ENCODE peak calls at places on chromosomes 1 and 21, in five cellular contexts. R, C, H, A and V are unnamed samples. For H3K4me1 and H3K36me3, the result is how much of the 10 kb centered on the place peaks cover.

GRCh38 chr1:10668241-10668761 is 128.1 kb downstream of the CASZ1 start:
- DNase-seq in R (no peak), C (no peak), H (no peak), A (no peak), V (no peak)

GRCh38 chr1:45044916-45045315 is 32.9 kb downstream of the UROD start:
- DNase-seq in R (no peak), C (no peak), H (no peak), A (no peak), V (no peak)

GRCh38 chr21:34639250-34639649 is 24.3 kb upstream of the RCAN1 start:
- DNase-seq in R (no peak), C (no peak), H (no peak), A (no peak), V (no peak)

GRCh38 chr1:111334169-111334568 is 43.5 kb downstream of the CHIA start:
- DNase-seq in R (no peak), C (no peak), H (no peak), A (no peak), V (no peak)

GRCh38 chr1:17588048-17588781 is 48.7 kb downstream of the ARHGEF10L start:
- DNase-seq in R (peak), C (no peak), H (no peak), A (peak), V (peak)

GRCh38 chr1:108892356-108893140 is 15.8 kb downstream of the GPSM2 start:
- DNase-seq in R (no peak), C (no peak), H (no peak), A (no peak), V (no peak)

GRCh38 chr1:1758692-1759455 is 19.4 kb downstream of the NADK start:
- DNase-seq in R (no peak), C (no peak), H (no peak), A (peak), V (peak)

GRCh38 chr1:181318858-181319235 is 164.5 kb upstream of the CACNA1E start:
- DNase-seq in R (no peak), C (no peak), H (no peak), A (no peak), V (no peak)

GRCh38 chr1:3018051-3018471 is 3.2 kb upstream of the ACTRT2 start:
- DNase-seq in R (peak), C (no peak), H (peak), A (no peak), V (peak)

GRCh38 chr1:51973587-51974474 is 16.7 kb downstream of the RAB3B start:
- DNase-seq in R (no peak), C (no peak), H (no peak), A (no peak), V (no peak)

GRCh38 chr1:90402893-90403849 is 313.9 kb downstream of the BARHL2 start:
- DNase-seq in R (no peak), C (no peak), H (no peak), A (no peak), V (no peak)

GRCh38 chr1:212514782-212515181 is 82.1 kb downstream of the NENF start:
- DNase-seq in R (no peak), C (no peak), H (no peak), A (peak), V (no peak)

GRCh38 chr1:23343246-23344110 is 606 bp downstream of the HNRNPR start:
- DNase-seq in R (no peak), C (no peak), H (no peak), A (no peak), V (no peak)

GRCh38 chr1:76260279-76260678 is 185.7 kb downstream of the ST6GALNAC3 start:
- DNase-seq in R (no peak), C (no peak), H (no peak), A (no peak), V (no peak)

GRCh38 chr1:36163426-36163825 is 7.5 kb downstream of the MAP7D1 start:
- DNase-seq in R (no peak), C (no peak), H (no peak), A (no peak), V (no peak)

GRCh38 chr1:89790592-89790991 is 30.2 kb upstream of the LRRC8D start:
- DNase-seq in R (no peak), C (no peak), H (no peak), A (no peak), V (no peak)

GRCh38 chr1:22755641-22756040 is 45.0 kb downstream of the EPHB2 start:
- DNase-seq in R (no peak), C (no peak), H (no peak), A (no peak), V (no peak)

DNA sequence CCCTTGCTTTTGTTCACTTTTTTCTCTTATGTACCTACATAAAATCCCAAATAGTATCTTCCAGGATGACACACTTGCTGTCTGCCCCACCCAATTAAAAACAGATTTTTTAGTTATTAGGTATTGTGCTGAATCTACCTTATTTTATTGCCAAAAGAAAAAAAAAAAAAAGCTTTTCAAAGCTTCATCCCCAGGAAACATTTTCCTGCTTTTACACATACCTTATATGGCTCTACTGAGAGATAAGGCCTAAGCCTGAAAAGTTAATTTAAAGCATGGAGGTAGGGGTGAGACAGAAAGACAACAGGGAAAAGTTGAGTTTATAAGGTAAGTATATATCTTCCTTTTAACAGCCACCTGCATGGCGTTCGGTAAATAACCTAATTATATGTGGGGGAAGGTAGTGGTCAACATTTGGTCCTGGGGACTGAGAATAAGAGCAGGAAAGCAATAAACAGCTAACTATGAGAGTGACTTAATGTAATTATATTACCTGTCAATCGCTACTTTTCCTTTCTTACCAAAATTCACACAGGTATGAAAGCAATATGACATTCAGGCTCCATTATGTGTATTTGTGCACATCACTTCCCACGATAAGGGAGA is 54.6 kb upstream of the BOLA1 start:
- DNase-seq in R (no peak), C (no peak), H (no peak), A (no peak), V (no peak)
- H3K4me1 ChIP-seq in R (under half), C (under half), H (under half), A (under half), V (under half)

GRCh38 chr1:32767641-32768040 is 49.5 kb downstream of the YARS1 start:
- DNase-seq in R (no peak), C (no peak), H (no peak), A (no peak), V (no peak)
- H3K36me3 ChIP-seq in R (under half), C (under half), H (under half), A (under half), V (under half)

GRCh38 chr1:161314201-161314981 is at the start of gene SDHC:
- DNase-seq in R (peak), C (peak), H (peak), A (peak), V (peak)
- TF ChIP-seq CTCF in R (no peak), C (no peak), H (no peak), A (peak), V (no peak)

GRCh38 chr21:46456750-46457149 is 1.9 kb upstream of the DIP2A start:
- DNase-seq in R (no peak), C (no peak), H (no peak), A (no peak), V (no peak)
- H3K4me1 ChIP-seq in R (under half), C (under half), H (under half), A (under half), V (under half)

DNA sequence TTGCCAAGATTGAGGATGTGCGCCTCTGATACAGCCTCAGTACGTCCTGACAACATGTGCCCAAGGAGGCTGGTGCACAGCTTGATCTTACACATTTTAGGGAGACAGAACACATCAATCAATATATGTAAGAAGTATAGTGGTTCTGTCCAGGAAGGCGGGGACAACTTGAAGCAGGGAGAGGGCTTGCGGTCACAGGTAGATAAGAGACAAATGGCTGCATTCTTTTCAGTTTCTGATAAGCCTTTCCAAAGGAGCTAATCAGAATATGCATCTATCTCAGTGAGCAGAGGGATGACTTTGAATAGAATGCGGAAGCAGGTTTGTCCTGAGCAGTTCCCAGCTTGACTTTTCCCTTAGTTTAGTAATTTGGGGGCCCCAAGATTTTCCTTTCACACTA is 10.2 kb downstream of the DHCR24 start:
- DNase-seq in R (no peak), C (no peak), H (no peak), A (no peak), V (no peak)
- H3K36me3 ChIP-seq in R (under half), C (under half), H (under half), A (under half), V (under half)

DNA sequence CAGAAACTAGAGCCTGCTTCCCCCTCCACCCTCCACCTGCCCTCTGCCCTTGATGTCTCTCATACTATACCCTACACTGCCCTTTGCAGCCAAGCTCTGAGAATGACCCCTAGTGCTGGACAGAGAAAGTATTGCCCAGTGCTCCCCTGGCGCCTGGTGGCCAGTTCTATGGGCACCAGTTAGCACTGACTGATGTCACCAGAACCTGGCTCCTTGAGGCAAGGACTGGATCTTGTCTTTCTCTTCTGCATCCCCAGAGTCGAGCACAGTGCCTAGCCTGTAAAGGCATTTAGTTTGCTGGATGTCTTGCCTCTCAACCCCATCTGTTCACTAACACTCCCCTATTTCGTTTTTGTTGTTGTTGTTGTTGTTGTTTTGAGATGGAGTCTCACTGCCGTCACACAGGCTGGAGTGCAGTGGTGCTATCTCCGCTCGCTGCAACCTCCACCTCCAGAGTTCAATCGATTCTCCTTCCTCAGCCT is 5.9 kb downstream of the PHLDA3 start:
- DNase-seq in R (no peak), C (no peak), H (no peak), A (peak), V (no peak)
- TF ChIP-seq CTCF in R (peak), C (no peak), H (no peak), A (peak), V (no peak)

DNA sequence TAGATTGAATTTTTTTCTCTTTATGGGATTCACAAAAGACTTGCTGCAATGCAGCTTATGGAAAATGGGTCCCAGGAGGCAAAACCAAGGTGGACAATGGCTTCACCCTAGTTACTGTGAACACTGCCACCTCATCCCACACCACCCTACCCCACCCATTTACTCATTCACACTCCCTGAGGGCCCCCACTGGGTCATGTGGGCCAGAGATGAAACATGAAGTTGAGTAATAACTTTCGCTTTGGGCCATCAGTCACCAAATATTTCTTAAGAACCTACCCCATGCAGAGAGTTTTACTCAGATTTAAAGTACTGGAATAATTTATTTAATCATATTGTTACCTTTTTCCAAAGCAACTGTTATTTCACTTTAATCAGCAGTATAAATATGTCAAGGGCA is 191.8 kb downstream of the TPR start:
- DNase-seq in R (peak), C (peak), H (no peak), A (peak), V (no peak)
- H3K4me1 ChIP-seq in R (under half), C (under half), H (under half), A (under half), V (under half)

GRCh38 chr1:9181176-9181906 is 52.4 kb upstream of the GPR157 start:
- DNase-seq in R (peak), C (no peak), H (peak), A (peak), V (peak)
- H3K36me3 ChIP-seq in R (under half), C (under half), H (under half), A (under half), V (under half)